ENCODE peak calls at places on chromosomes 1 and 21, in eight cellular contexts. U is hippocampal formation; F is Calu3; R is stimulated activated CD4-positive, alpha-beta T cell treated with anti-CD3 and anti-CD28 coated beads, Interleukin-2, amount 100 ng/mL, for 48 hours; B is activated naive CD4-positive, alpha-beta T cell treated with anti-CD3 and anti-CD28 coated beads for 36 hours; C is AML-193; X is uterus; Q is amniotic stem cell. M is an unnamed sample.

GRCh38 chr21:28737671-28738279 is 254.9 kb downstream of the LTN1 start:
- DNase-seq in U (no peak), F (no peak), R (no peak), B (no peak), C (no peak), X (no peak), Q (no peak), M (no peak)

GRCh38 chr1:186440584-186440983 is 20.3 kb downstream of the PDC start:
- DNase-seq in U (no peak), F (no peak), R (no peak), B (no peak), C (no peak), X (no peak), Q (no peak), M (no peak)

GRCh38 chr1:216731562-216731961 is 8.3 kb upstream of the ESRRG start:
- DNase-seq in U (no peak), F (no peak), R (no peak), B (no peak), C (no peak), X (no peak), Q (no peak), M (no peak)

GRCh38 chr1:67097305-67097704 is 37.5 kb downstream of the C1orf141 start:
- DNase-seq in U (no peak), F (no peak), R (no peak), B (no peak), C (no peak), X (no peak), Q (no peak), M (no peak)

GRCh38 chr1:228012555-228012954 is 5.8 kb downstream of the WNT3A start:
- DNase-seq in U (no peak), F (no peak), R (no peak), B (no peak), C (no peak), X (no peak), Q (no peak), M (no peak)

GRCh38 chr1:164240081-164240480 is 318.9 kb upstream of the PBX1 start:
- DNase-seq in U (no peak), F (peak; percentile 6), R (no peak), B (no peak), C (no peak), X (no peak), Q (no peak), M (no peak)

GRCh38 chr1:53936430-53936829 is 9.1 kb downstream of the IFT25 start:
- DNase-seq in U (no peak), F (no peak), R (no peak), B (no peak), C (no peak), X (no peak), Q (no peak), M (no peak)

GRCh38 chr21:43194303-43195130 is 25.7 kb downstream of the CRYAA start:
- DNase-seq in U (no peak), F (no peak), R (no peak), B (no peak), C (no peak), X (no peak), Q (no peak), M (peak; percentile 45)

GRCh38 chr1:182029379-182030331 is 31.9 kb downstream of the ZNF648 start:
- DNase-seq in U (peak; percentile 91), F (peak; percentile 99), R (peak; percentile 95), B (peak; percentile 99), C (peak; percentile 95), X (peak; percentile 99), Q (peak; percentile 92), M (peak; percentile 98)

GRCh38 chr1:173201968-173202367 is 5.2 kb downstream of the TNFSF4 start:
- DNase-seq in U (no peak), F (no peak), R (no peak), B (no peak), C (no peak), X (no peak), Q (no peak), M (no peak)

GRCh38 chr1:200410566-200410878 is 686 bp upstream of the ZNF281 start:
- DNase-seq in U (no peak), F (peak; percentile 47), R (no peak), B (peak; percentile 8), C (no peak), X (no peak), Q (no peak), M (no peak)

GRCh38 chr21:43608225-43608624 is 51.1 kb downstream of the HSF2BP start:
- DNase-seq in U (no peak), F (no peak), R (no peak), B (no peak), C (no peak), X (no peak), Q (no peak), M (no peak)

GRCh38 chr1:66291047-66291864 is 242.7 kb upstream of the SGIP1 start:
- DNase-seq in U (no peak), F (no peak), R (no peak), B (no peak), C (no peak), X (no peak), Q (no peak), M (no peak)

GRCh38 chr1:219837274-219837993 is 90.9 kb downstream of the SLC30A10 start:
- DNase-seq in U (peak; percentile 74), F (peak; percentile 55), R (no peak), B (peak; percentile 10), C (peak; percentile 37), X (no peak), Q (peak; percentile 10), M (no peak)

GRCh38 chr1:4149281-4149680 is 249.2 kb upstream of the C1orf174 start:
- DNase-seq in U (no peak), F (no peak), R (no peak), B (no peak), C (no peak), X (no peak), Q (no peak), M (no peak)

GRCh38 chr1:199083680-199084079 is 444.8 kb downstream of the PTPRC start:
- DNase-seq in U (peak; percentile 95), F (no peak), R (no peak), B (no peak), C (no peak), X (no peak), Q (no peak), M (no peak)

GRCh38 chr1:195715652-195716051 is 892.6 kb downstream of the KCNT2 start:
- DNase-seq in U (no peak), F (no peak), R (no peak), B (no peak), C (no peak), X (no peak), Q (no peak), M (no peak)

GRCh38 chr1:179353546-179353945 is 12.2 kb upstream of the AXDND1 start:
- DNase-seq in U (no peak), F (no peak), R (no peak), B (no peak), C (no peak), X (peak; percentile 39), Q (peak; percentile 26), M (peak; percentile 35)

GRCh38 chr1:182616130-182617074 is 12.2 kb upstream of the RGS16 start:
- DNase-seq in U (no peak), F (peak; percentile 49), R (peak; percentile 67), B (peak; percentile 94), C (peak; percentile 50), X (peak; percentile 67), Q (no peak), M (peak; percentile 74)

GRCh38 chr1:206953626-206954025 is 7.4 kb upstream of the PIGR start:
- DNase-seq in U (no peak), F (no peak), R (no peak), B (no peak), C (no peak), X (no peak), Q (no peak), M (no peak)

GRCh38 chr1:109134423-109134822 is 20.5 kb downstream of the ELAPOR1 start:
- DNase-seq in U (no peak), F (no peak), R (no peak), B (peak; percentile 26), C (no peak), X (no peak), Q (no peak), M (peak; percentile 55)

GRCh38 chr1:117611121-117611601 is 5.3 kb downstream of the TENT5C start:
- DNase-seq in U (no peak), F (no peak), R (no peak), B (no peak), C (no peak), X (no peak), Q (no peak), M (no peak)

GRCh38 chr1:181779343-181779742 is 282.2 kb downstream of the ZNF648 start:
- DNase-seq in U (no peak), F (no peak), R (no peak), B (no peak), C (no peak), X (no peak), Q (no peak), M (no peak)

GRCh38 chr1:48055854-48056253 is 58.7 kb upstream of the TRABD2B start:
- DNase-seq in U (no peak), F (no peak), R (no peak), B (no peak), C (no peak), X (no peak), Q (no peak), M (no peak)

GRCh38 chr1:6519935-6520621 is 28.6 kb upstream of the PLEKHG5 start:
- DNase-seq in U (peak; percentile 74), F (no peak), R (no peak), B (no peak), C (no peak), X (no peak), Q (peak; percentile 70), M (peak; percentile 66)

GRCh38 chr1:159900086-159900680 is at the start of gene CFAP45:
- DNase-seq in U (no peak), F (peak; percentile 88), R (no peak), B (no peak), C (no peak), X (peak; percentile 63), Q (no peak), M (peak; percentile 93)

GRCh38 chr1:27521336-27522147 is 31.6 kb upstream of the WASF2 start:
- DNase-seq in U (no peak), F (no peak), R (no peak), B (peak; percentile 60), C (no peak), X (no peak), Q (no peak), M (peak; percentile 45)

GRCh38 chr1:175089319-175089718 is 21.7 kb downstream of the TNN start:
- DNase-seq in U (no peak), F (no peak), R (no peak), B (no peak), C (no peak), X (no peak), Q (no peak), M (no peak)

GRCh38 chr1:2582401-2582800 is 4.2 kb upstream of the PRXL2B start:
- DNase-seq in U (no peak), F (no peak), R (no peak), B (no peak), C (no peak), X (no peak), Q (no peak), M (no peak)

GRCh38 chr1:17874665-17875064 is 119.5 kb downstream of the ACTL8 start:
- DNase-seq in U (no peak), F (no peak), R (no peak), B (no peak), C (no peak), X (no peak), Q (no peak), M (no peak)

GRCh38 chr1:244010191-244010590 is 40.9 kb upstream of the ZBTB18 start:
- DNase-seq in U (no peak), F (peak; percentile 26), R (peak; percentile 37), B (peak; percentile 62), C (no peak), X (no peak), Q (no peak), M (no peak)

GRCh38 chr1:180791806-180792205 is 120.9 kb upstream of the KIAA1614 start:
- DNase-seq in U (no peak), F (no peak), R (no peak), B (no peak), C (no peak), X (no peak), Q (no peak), M (no peak)

M was measured in adrenal gland.